ENCODE peak calls at places on chromosome 3, in six cellular contexts. W is GM06990; F is thoracic aorta; T is activated CD8-positive, alpha-beta T cell treated with anti-CD3 and anti-CD28 coated beads for 36 hours; I is neural progenitor cell; D is testis. K is an unnamed sample.

GRCh38 chr3:177606891-177607290 is 409.6 kb upstream of the TBL1XR1 start:
- DNase-seq in W (no peak), F (no peak), T (no peak), I (no peak), D (no peak), K (peak)

GRCh38 chr3:30162579-30162978 is 443.8 kb upstream of the TGFBR2 start:
- DNase-seq in W (no peak), F (no peak), T (no peak), I (no peak), D (no peak), K (no peak)

GRCh38 chr3:11539218-11539617 is 104.5 kb downstream of the VGLL4 start:
- DNase-seq in W (no peak), F (no peak), T (no peak), I (no peak), D (no peak), K (no peak)

GRCh38 chr3:186526256-186526606 is 17.9 kb downstream of the CRYGS start:
- DNase-seq in W (peak), F (no peak), T (peak), I (no peak), D (no peak), K (no peak)

GRCh38 chr3:49357466-49358216 is 512 bp downstream of the GPX1 start:
- DNase-seq in W (peak), F (peak), T (peak), I (peak), D (peak), K (no peak)

GRCh38 chr3:58564456-58565160 is 12.6 kb downstream of the FAM107A start:
- DNase-seq in W (no peak), F (no peak), T (no peak), I (no peak), D (no peak), K (no peak)

GRCh38 chr3:23882487-23882918 is 34.3 kb downstream of the NKIRAS1 start:
- DNase-seq in W (no peak), F (no peak), T (no peak), I (no peak), D (no peak), K (no peak)

GRCh38 chr3:127688416-127689265 is 15.9 kb downstream of the ABTB1 start:
- DNase-seq in W (no peak), F (no peak), T (no peak), I (peak), D (no peak), K (no peak)

GRCh38 chr3:148992027-148992634 is 791 bp downstream of the GYG1 start:
- DNase-seq in W (peak), F (peak), T (peak), I (peak), D (peak), K (peak)

GRCh38 chr3:131960324-131960723 is 74.5 kb downstream of the CPNE4 start:
- DNase-seq in W (no peak), F (no peak), T (no peak), I (no peak), D (no peak), K (no peak)

GRCh38 chr3:172104471-172105072 is 65.2 kb downstream of the FNDC3B start:
- DNase-seq in W (no peak), F (no peak), T (no peak), I (peak), D (no peak), K (peak)

GRCh38 chr3:11913316-11913715 is 66.6 kb upstream of the TAMM41 start:
- DNase-seq in W (no peak), F (no peak), T (no peak), I (no peak), D (no peak), K (no peak)

GRCh38 chr3:81998139-81998755 is 236.8 kb upstream of the GBE1 start:
- DNase-seq in W (no peak), F (no peak), T (no peak), I (no peak), D (peak), K (no peak)

GRCh38 chr3:61637088-61638051 is 76.0 kb downstream of the PTPRG start:
- DNase-seq in W (peak), F (no peak), T (no peak), I (no peak), D (peak), K (no peak)

K was measured in NCI-H774.